ENCODE peak calls at places on chromosomes 5 and 9, in seven cellular contexts. R is MM.1S; W is stimulated activated CD4-positive, alpha-beta T cell treated with anti-CD3 and anti-CD28 coated beads, Interleukin-4, amount 100 ng/mL, for 24 hours; A is hippocampal formation; O is activated T-cell treated with anti-CD3 and anti-CD28 coated beads, Interleukin-2, amount 50 U/mL, for 1 hour; P is amniotic stem cell; I is dorsolateral prefrontal cortex. N is an unnamed sample.

GRCh38 chr9:101566904-101567724 is 27.7 kb downstream of the PPP3R2 start:
- DNase-seq in R (peak; percentile 46), W (peak; percentile 34), A (no peak), O (no peak), P (no peak), I (no peak), N (peak; percentile 25)

GRCh38 chr9:111222757-111223156 is 107.3 kb downstream of the OR2K2 start:
- DNase-seq in R (no peak), W (no peak), A (no peak), O (no peak), P (no peak), I (no peak), N (no peak)

GRCh38 chr5:73094415-73094814 is 26.0 kb upstream of the TMEM171 start:
- DNase-seq in R (no peak), W (no peak), A (no peak), O (no peak), P (no peak), I (no peak), N (no peak)

GRCh38 chr5:173297813-173298212 is 30.4 kb downstream of the STC2 start:
- DNase-seq in R (no peak), W (no peak), A (no peak), O (no peak), P (no peak), I (no peak), N (no peak)

GRCh38 chr9:133731876-133732321 is 6.3 kb downstream of the SARDH start:
- DNase-seq in R (no peak), W (no peak), A (no peak), O (no peak), P (no peak), I (peak; percentile 40), N (peak; percentile 37)

GRCh38 chr9:3205421-3206095 is 320.2 kb downstream of the RFX3 start:
- DNase-seq in R (no peak), W (no peak), A (no peak), O (no peak), P (no peak), I (no peak), N (no peak)

GRCh38 chr9:16217933-16218830 is 652.3 kb downstream of the BNC2 start:
- DNase-seq in R (no peak), W (no peak), A (no peak), O (no peak), P (no peak), I (no peak), N (no peak)

GRCh38 chr9:123373941-123374340 is 17.9 kb downstream of the CRB2 start:
- DNase-seq in R (no peak), W (no peak), A (peak; percentile 29), O (no peak), P (no peak), I (peak; percentile 58), N (no peak)

GRCh38 chr9:74910036-74910435 is 22.3 kb upstream of the TRPM6 start:
- DNase-seq in R (no peak), W (no peak), A (no peak), O (no peak), P (no peak), I (no peak), N (no peak)

GRCh38 chr9:102499468-102499867 is 495.7 kb upstream of the CYLC2 start:
- DNase-seq in R (peak; percentile 79), W (no peak), A (no peak), O (no peak), P (no peak), I (no peak), N (peak; percentile 26)

GRCh38 chr9:81595887-81596558 is 93.3 kb downstream of the TLE1 start:
- DNase-seq in R (no peak), W (no peak), A (peak; percentile 4), O (no peak), P (no peak), I (no peak), N (no peak)

GRCh38 chr5:52063186-52063585 is 679.9 kb downstream of the ISL1 start:
- DNase-seq in R (no peak), W (no peak), A (no peak), O (no peak), P (no peak), I (no peak), N (no peak)

GRCh38 chr9:38162332-38162985 is 93.4 kb upstream of the SHB start:
- DNase-seq in R (no peak), W (no peak), A (no peak), O (no peak), P (no peak), I (no peak), N (no peak)

GRCh38 chr9:70085241-70085640 is 41.6 kb downstream of the MAMDC2 start:
- DNase-seq in R (no peak), W (no peak), A (no peak), O (no peak), P (no peak), I (no peak), N (no peak)

GRCh38 chr5:84682531-84682930 is 297.9 kb upstream of the EDIL3 start:
- DNase-seq in R (no peak), W (no peak), A (no peak), O (no peak), P (no peak), I (no peak), N (no peak)

GRCh38 chr9:10605388-10605787 is 7.4 kb downstream of the PTPRD start:
- DNase-seq in R (no peak), W (no peak), A (no peak), O (no peak), P (no peak), I (no peak), N (no peak)

GRCh38 chr5:157924931-157925729 is 66.2 kb upstream of the CLINT1 start:
- DNase-seq in R (no peak), W (no peak), A (no peak), O (no peak), P (no peak), I (no peak), N (no peak)

GRCh38 chr5:35904443-35905132 is 33.8 kb downstream of the CAPSL start:
- DNase-seq in R (peak; percentile 79), W (peak; percentile 45), A (no peak), O (no peak), P (no peak), I (no peak), N (no peak)

GRCh38 chr9:95341262-95342011 is 23.9 kb upstream of the FANCC start:
- DNase-seq in R (no peak), W (no peak), A (no peak), O (no peak), P (no peak), I (peak; percentile 39), N (no peak)

GRCh38 chr5:178381206-178381605 is 148.6 kb upstream of the PHYKPL start:
- DNase-seq in R (no peak), W (no peak), A (no peak), O (no peak), P (no peak), I (no peak), N (no peak)

GRCh38 chr5:53446908-53447307 is 33.5 kb upstream of the FST start:
- DNase-seq in R (no peak), W (no peak), A (no peak), O (no peak), P (no peak), I (no peak), N (no peak)

GRCh38 chr5:110634475-110634874 is 92.0 kb downstream of the TMEM232 start:
- DNase-seq in R (peak; percentile 46), W (no peak), A (no peak), O (no peak), P (no peak), I (no peak), N (no peak)

GRCh38 chr5:100901851-100902341 is 1.2 kb downstream of the ST8SIA4 start:
- DNase-seq in R (peak; percentile 83), W (peak; percentile 65), A (peak; percentile 30), O (peak; percentile 50), P (no peak), I (no peak), N (peak; percentile 85)

GRCh38 chr5:77355751-77356150 is 136.4 kb downstream of the WDR41 start:
- DNase-seq in R (no peak), W (no peak), A (no peak), O (no peak), P (no peak), I (no peak), N (no peak)

GRCh38 chr9:121700165-121700830 is 48.9 kb downstream of the DAB2IP start:
- DNase-seq in R (peak; percentile 21), W (no peak), A (no peak), O (peak; percentile 33), P (no peak), I (no peak), N (peak; percentile 39)